ENCODE peak calls at places on chromosomes 1 and 21, in eight cellular contexts. One of them, this sample, is unnamed.

GRCh38 chr1:208222376-208223110 is 21.6 kb downstream of the PLXNA2 start:
- DNase-seq in fibroblast of lung: peak; percentile 40
- DNase-seq in neural progenitor cell: no peak
- DNase-seq in pancreas: no peak
- DNase-seq in IMR-90: no peak
- DNase-seq in thoracic aorta: no peak
- DNase-seq in Panc1: no peak
- DNase-seq in astrocyte: no peak
- DNase-seq in this sample: no peak

GRCh38 chr1:11914035-11914434 is 12.2 kb downstream of the KIAA2013 start:
- DNase-seq in fibroblast of lung: no peak
- DNase-seq in neural progenitor cell: no peak
- DNase-seq in pancreas: no peak
- DNase-seq in IMR-90: no peak
- DNase-seq in thoracic aorta: no peak
- DNase-seq in Panc1: no peak
- DNase-seq in astrocyte: no peak
- DNase-seq in this sample: no peak

GRCh38 chr1:109256971-109257681 is 7.8 kb downstream of the CELSR2 start:
- DNase-seq in fibroblast of lung: peak; percentile 47
- DNase-seq in neural progenitor cell: no peak
- DNase-seq in pancreas: no peak
- DNase-seq in IMR-90: peak; percentile 53
- DNase-seq in thoracic aorta: no peak
- DNase-seq in Panc1: no peak
- DNase-seq in astrocyte: no peak
- DNase-seq in this sample: no peak

GRCh38 chr1:2452583-2453315 is 23.3 kb upstream of the PLCH2 start:
- DNase-seq in fibroblast of lung: peak; percentile 8
- DNase-seq in neural progenitor cell: no peak
- DNase-seq in pancreas: no peak
- DNase-seq in IMR-90: peak; percentile 12
- DNase-seq in thoracic aorta: no peak
- DNase-seq in Panc1: no peak
- DNase-seq in astrocyte: no peak
- DNase-seq in this sample: no peak

GRCh38 chr21:37459575-37459974 is 93.0 kb downstream of the DYRK1A start:
- DNase-seq in fibroblast of lung: peak; percentile 63
- DNase-seq in neural progenitor cell: no peak
- DNase-seq in pancreas: no peak
- DNase-seq in IMR-90: peak; percentile 69
- DNase-seq in thoracic aorta: no peak
- DNase-seq in Panc1: no peak
- DNase-seq in astrocyte: peak; percentile 39
- DNase-seq in this sample: no peak

GRCh38 chr1:248834343-248834940 is 3.6 kb upstream of the ZNF672 start:
- DNase-seq in fibroblast of lung: no peak
- DNase-seq in neural progenitor cell: no peak
- DNase-seq in pancreas: no peak
- DNase-seq in IMR-90: no peak
- DNase-seq in thoracic aorta: no peak
- DNase-seq in Panc1: no peak
- DNase-seq in astrocyte: no peak
- DNase-seq in this sample: peak; percentile 22

GRCh38 chr1:39788758-39789570 is at the start of gene BMP8B:
- DNase-seq in fibroblast of lung: no peak
- DNase-seq in neural progenitor cell: peak; percentile 60
- DNase-seq in pancreas: peak; percentile 92
- DNase-seq in IMR-90: no peak
- DNase-seq in thoracic aorta: no peak
- DNase-seq in Panc1: no peak
- DNase-seq in astrocyte: no peak
- DNase-seq in this sample: peak; percentile 85

GRCh38 chr1:3040004-3040403 is 18.7 kb downstream of the ACTRT2 start:
- DNase-seq in fibroblast of lung: no peak
- DNase-seq in neural progenitor cell: no peak
- DNase-seq in pancreas: no peak
- DNase-seq in IMR-90: no peak
- DNase-seq in thoracic aorta: no peak
- DNase-seq in Panc1: no peak
- DNase-seq in astrocyte: no peak
- DNase-seq in this sample: no peak

GRCh38 chr1:221994274-221994698 is 252.4 kb upstream of the DUSP10 start:
- DNase-seq in fibroblast of lung: peak; percentile 81
- DNase-seq in neural progenitor cell: no peak
- DNase-seq in pancreas: no peak
- DNase-seq in IMR-90: peak; percentile 85
- DNase-seq in thoracic aorta: no peak
- DNase-seq in Panc1: no peak
- DNase-seq in astrocyte: peak; percentile 72
- DNase-seq in this sample: no peak

GRCh38 chr1:21220815-21221214 is 44.1 kb upstream of the EIF4G3 start:
- DNase-seq in fibroblast of lung: no peak
- DNase-seq in neural progenitor cell: no peak
- DNase-seq in pancreas: peak; percentile 11
- DNase-seq in IMR-90: peak; percentile 30
- DNase-seq in thoracic aorta: no peak
- DNase-seq in Panc1: no peak
- DNase-seq in astrocyte: no peak
- DNase-seq in this sample: no peak

GRCh38 chr1:225670806-225671733 is 18.1 kb upstream of the ENAH start:
- DNase-seq in fibroblast of lung: peak; percentile 60
- DNase-seq in neural progenitor cell: no peak
- DNase-seq in pancreas: no peak
- DNase-seq in IMR-90: no peak
- DNase-seq in thoracic aorta: no peak
- DNase-seq in Panc1: no peak
- DNase-seq in astrocyte: peak; percentile 43
- DNase-seq in this sample: no peak

GRCh38 chr1:107000907-107001306 is 55.6 kb upstream of the PRMT6 start:
- DNase-seq in fibroblast of lung: peak; percentile 16
- DNase-seq in neural progenitor cell: no peak
- DNase-seq in pancreas: no peak
- DNase-seq in IMR-90: no peak
- DNase-seq in thoracic aorta: no peak
- DNase-seq in Panc1: no peak
- DNase-seq in astrocyte: peak; percentile 8
- DNase-seq in this sample: no peak

GRCh38 chr1:167599839-167600581 is 30.0 kb upstream of the RCSD1 start:
- DNase-seq in fibroblast of lung: peak; percentile 55
- DNase-seq in neural progenitor cell: no peak
- DNase-seq in pancreas: no peak
- DNase-seq in IMR-90: peak; percentile 22
- DNase-seq in thoracic aorta: no peak
- DNase-seq in Panc1: peak; percentile 20
- DNase-seq in astrocyte: peak; percentile 46
- DNase-seq in this sample: no peak

GRCh38 chr1:155073377-155074272 is 5.0 kb upstream of the EFNA3 start:
- DNase-seq in fibroblast of lung: no peak
- DNase-seq in neural progenitor cell: no peak
- DNase-seq in pancreas: peak; percentile 46
- DNase-seq in IMR-90: no peak
- DNase-seq in thoracic aorta: no peak
- DNase-seq in Panc1: no peak
- DNase-seq in astrocyte: no peak
- DNase-seq in this sample: no peak

GRCh38 chr1:155077346-155077745 is 1.3 kb upstream of the EFNA3 start:
- DNase-seq in fibroblast of lung: no peak
- DNase-seq in neural progenitor cell: no peak
- DNase-seq in pancreas: peak; percentile 19
- DNase-seq in IMR-90: no peak
- DNase-seq in thoracic aorta: no peak
- DNase-seq in Panc1: no peak
- DNase-seq in astrocyte: no peak
- DNase-seq in this sample: peak; percentile 66

GRCh38 chr1:155077758-155078495 is 710 bp upstream of the EFNA3 start:
- DNase-seq in fibroblast of lung: no peak
- DNase-seq in neural progenitor cell: no peak
- DNase-seq in pancreas: peak; percentile 25
- DNase-seq in IMR-90: no peak
- DNase-seq in thoracic aorta: no peak
- DNase-seq in Panc1: no peak
- DNase-seq in astrocyte: no peak
- DNase-seq in this sample: peak; percentile 52

GRCh38 chr1:155076371-155076770 is 2.3 kb upstream of the EFNA3 start:
- DNase-seq in fibroblast of lung: no peak
- DNase-seq in neural progenitor cell: no peak
- DNase-seq in pancreas: peak; percentile 4
- DNase-seq in IMR-90: no peak
- DNase-seq in thoracic aorta: no peak
- DNase-seq in Panc1: no peak
- DNase-seq in astrocyte: no peak
- DNase-seq in this sample: no peak

DNA sequence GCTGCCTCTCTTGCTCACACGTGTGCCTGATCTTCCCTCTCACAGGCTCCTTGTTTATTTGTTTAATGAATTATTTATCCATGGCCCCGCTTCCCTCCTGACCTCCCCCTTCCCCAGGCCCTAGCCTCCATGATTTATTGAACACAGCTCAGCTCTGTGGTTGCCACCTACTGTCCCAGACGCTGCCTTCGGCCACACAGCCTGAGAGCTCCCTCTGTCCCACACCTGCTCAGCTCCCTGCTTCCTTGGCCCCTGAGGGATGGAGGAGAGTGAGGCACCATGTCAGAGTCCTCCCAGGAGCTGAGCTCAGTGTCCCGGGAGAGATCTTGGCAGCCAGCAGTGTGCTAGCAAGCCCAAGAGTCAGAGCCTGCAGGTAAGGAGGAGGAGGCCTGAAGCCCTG is 3.1 kb upstream of the EFNA3 start:
- DNase-seq in fibroblast of lung: no peak
- DNase-seq in neural progenitor cell: no peak
- DNase-seq in pancreas: peak; percentile 26
- DNase-seq in IMR-90: no peak
- DNase-seq in thoracic aorta: no peak
- DNase-seq in Panc1: no peak
- DNase-seq in astrocyte: no peak
- DNase-seq in this sample: no peak
- H3K27ac ChIP-seq in fibroblast of lung: no peak overlapping the region
- H3K27ac ChIP-seq in neural progenitor cell: no peak overlapping the region
- H3K27ac ChIP-seq in pancreas: no peak overlapping the region
- H3K27ac ChIP-seq in IMR-90: no peak overlapping the region
- H3K27ac ChIP-seq in thoracic aorta: no peak overlapping the region
- H3K27ac ChIP-seq in Panc1: no peak overlapping the region
- H3K27ac ChIP-seq in astrocyte: no peak overlapping the region
- H3K27ac ChIP-seq in this sample: no peak overlapping the region

GRCh38 chr1:63537940-63538339 is 14.6 kb downstream of the EFCAB7 start:
- DNase-seq in fibroblast of lung: no peak
- DNase-seq in neural progenitor cell: no peak
- DNase-seq in pancreas: no peak
- DNase-seq in IMR-90: peak; percentile 15
- DNase-seq in thoracic aorta: no peak
- DNase-seq in Panc1: no peak
- DNase-seq in astrocyte: no peak
- DNase-seq in this sample: no peak
- TF ChIP-seq CTCF in fibroblast of lung: peak; percentile 43
- TF ChIP-seq CTCF in neural progenitor cell: peak; percentile 42
- TF ChIP-seq CTCF in pancreas: no peak
- TF ChIP-seq CTCF in IMR-90: peak; percentile 55
- TF ChIP-seq CTCF in thoracic aorta: no peak
- TF ChIP-seq CTCF in Panc1: no peak
- TF ChIP-seq CTCF in astrocyte: peak; percentile 12
- TF ChIP-seq CTCF in this sample: peak; percentile 67

DNA sequence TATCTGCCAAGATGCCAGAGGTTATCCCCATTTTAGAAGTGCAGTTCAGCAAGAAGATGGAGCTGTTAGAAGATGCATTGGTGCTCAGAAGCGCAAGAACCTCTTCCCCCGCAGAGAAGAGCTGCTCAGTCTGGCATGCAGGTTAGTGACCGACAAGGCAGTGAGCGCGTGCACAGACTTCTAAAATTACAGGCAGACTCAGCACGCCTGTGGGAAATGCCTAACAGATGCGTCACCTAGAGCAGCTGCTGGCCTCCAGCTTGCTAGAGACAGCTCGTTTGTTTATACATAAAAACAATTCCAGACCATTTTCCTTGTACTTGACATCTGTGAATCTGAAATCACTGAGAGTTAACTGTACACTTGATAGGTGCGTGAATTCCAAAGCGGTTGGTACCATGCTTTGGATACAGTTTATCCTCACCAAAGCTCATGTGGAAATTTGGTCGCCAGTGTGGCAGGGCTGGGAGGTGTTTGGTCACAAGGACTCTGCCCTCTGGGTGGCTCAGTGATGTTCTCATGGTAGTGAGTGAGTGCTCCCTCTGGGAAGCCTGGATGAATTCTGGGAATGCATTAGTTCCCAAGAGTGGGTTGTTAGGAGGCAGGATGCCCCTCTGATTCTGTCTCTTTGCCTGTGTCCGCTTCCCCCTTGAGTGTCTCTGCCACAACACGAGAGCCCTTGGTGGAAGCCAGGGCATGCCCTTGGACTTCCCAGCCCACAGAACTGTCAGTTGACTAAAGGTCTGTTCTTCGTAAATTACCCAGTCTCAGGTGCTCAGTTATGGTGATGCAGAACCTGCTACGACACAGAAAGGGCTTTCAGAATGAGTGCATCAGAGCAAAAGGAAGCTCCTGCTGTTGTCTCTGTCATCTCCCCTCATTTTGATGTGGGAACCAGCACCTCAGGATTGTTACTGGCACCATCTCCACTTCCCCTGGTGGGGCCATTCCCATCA is 24.4 kb downstream of the SNAP47 start:
- DNase-seq in fibroblast of lung: peak; percentile 99
- DNase-seq in neural progenitor cell: no peak
- DNase-seq in pancreas: no peak
- DNase-seq in IMR-90: peak; percentile 99
- DNase-seq in thoracic aorta: no peak
- DNase-seq in Panc1: peak; percentile 59
- DNase-seq in astrocyte: peak; percentile 98
- DNase-seq in this sample: no peak
- H3K27ac ChIP-seq in fibroblast of lung: peak overlapping the region; percentile 18
- H3K27ac ChIP-seq in neural progenitor cell: no peak overlapping the region
- H3K27ac ChIP-seq in pancreas: no peak overlapping the region
- H3K27ac ChIP-seq in IMR-90: peak overlapping the region; percentile 48
- H3K27ac ChIP-seq in thoracic aorta: no peak overlapping the region
- H3K27ac ChIP-seq in Panc1: peak overlapping the region; percentile 71
- H3K27ac ChIP-seq in astrocyte: peak overlapping the region; percentile 88
- H3K27ac ChIP-seq in this sample: no peak overlapping the region

GRCh38 chr1:153548722-153549695 is at the start of gene S100A3:
- DNase-seq in fibroblast of lung: peak; percentile 90
- DNase-seq in neural progenitor cell: no peak
- DNase-seq in pancreas: no peak
- DNase-seq in IMR-90: peak; percentile 91
- DNase-seq in thoracic aorta: no peak
- DNase-seq in Panc1: no peak
- DNase-seq in astrocyte: peak; percentile 84
- DNase-seq in this sample: peak; percentile 58

GRCh38 chr1:153547560-153548551 is 1.2 kb downstream of the S100A3 start:
- DNase-seq in fibroblast of lung: no peak
- DNase-seq in neural progenitor cell: no peak
- DNase-seq in pancreas: no peak
- DNase-seq in IMR-90: no peak
- DNase-seq in thoracic aorta: no peak
- DNase-seq in Panc1: no peak
- DNase-seq in astrocyte: no peak
- DNase-seq in this sample: peak; percentile 45

GRCh38 chr1:153545067-153546055 is at the start of gene S100A4:
- DNase-seq in fibroblast of lung: peak; percentile 94
- DNase-seq in neural progenitor cell: peak; percentile 91
- DNase-seq in pancreas: peak; percentile 94
- DNase-seq in IMR-90: peak; percentile 83
- DNase-seq in thoracic aorta: peak; percentile 80
- DNase-seq in Panc1: peak; percentile 68
- DNase-seq in astrocyte: peak; percentile 89
- DNase-seq in this sample: peak; percentile 98

GRCh38 chr1:153546371-153546770 is 765 bp upstream of the S100A4 start:
- DNase-seq in fibroblast of lung: no peak
- DNase-seq in neural progenitor cell: no peak
- DNase-seq in pancreas: no peak
- DNase-seq in IMR-90: no peak
- DNase-seq in thoracic aorta: no peak
- DNase-seq in Panc1: no peak
- DNase-seq in astrocyte: no peak
- DNase-seq in this sample: no peak

GRCh38 chr1:153546796-153547559 is 1.4 kb upstream of the S100A4 start:
- DNase-seq in fibroblast of lung: no peak
- DNase-seq in neural progenitor cell: no peak
- DNase-seq in pancreas: no peak
- DNase-seq in IMR-90: no peak
- DNase-seq in thoracic aorta: no peak
- DNase-seq in Panc1: no peak
- DNase-seq in astrocyte: no peak
- DNase-seq in this sample: no peak
- TF ChIP-seq CTCF in fibroblast of lung: no peak
- TF ChIP-seq CTCF in neural progenitor cell: peak; percentile 18
- TF ChIP-seq CTCF in pancreas: no peak
- TF ChIP-seq CTCF in IMR-90: no peak
- TF ChIP-seq CTCF in thoracic aorta: no peak
- TF ChIP-seq CTCF in Panc1: no peak
- TF ChIP-seq CTCF in astrocyte: no peak
- TF ChIP-seq CTCF in this sample: peak; percentile 56

This sample was measured in endodermal cell.